ENCODE peak calls at places on chromosome 15, in nine cellular contexts. K, B, Q, F, C, P, N, W and I are unnamed samples.

GRCh38 chr15:77623008-77623877 is 9.5 kb downstream of the LINGO1 start:
- DNase-seq in K (no peak), B (no peak), Q (no peak), F (no peak), C (no peak), P (peak; percentile 67), N (no peak), W (no peak), I (no peak)

GRCh38 chr15:88018865-88019626 is 237.5 kb downstream of the NTRK3 start:
- DNase-seq in K (no peak), B (no peak), Q (no peak), F (no peak), C (no peak), P (peak; percentile 3), N (no peak), W (no peak), I (no peak)

GRCh38 chr15:45111390-45112142 is 2.4 kb downstream of the DUOX2 start:
- DNase-seq in K (no peak), B (no peak), Q (no peak), F (no peak), C (peak; percentile 73), P (no peak), N (no peak), W (no peak), I (no peak)

GRCh38 chr15:66085128-66085527 is 168.4 kb downstream of the MEGF11 start:
- DNase-seq in K (no peak), B (no peak), Q (no peak), F (no peak), C (no peak), P (peak; percentile 70), N (no peak), W (no peak), I (no peak)

GRCh38 chr15:80106051-80106450 is 46.6 kb downstream of the ZFAND6 start:
- DNase-seq in K (no peak), B (no peak), Q (no peak), F (no peak), C (no peak), P (no peak), N (no peak), W (no peak), I (no peak)

GRCh38 chr15:40731034-40731433 is 24.0 kb downstream of the RMDN3 start:
- DNase-seq in K (no peak), B (no peak), Q (no peak), F (no peak), C (no peak), P (no peak), N (no peak), W (no peak), I (no peak)

GRCh38 chr15:38685686-38686339 is 121.2 kb upstream of the RASGRP1 start:
- DNase-seq in K (no peak), B (no peak), Q (no peak), F (no peak), C (no peak), P (no peak), N (no peak), W (no peak), I (no peak)

GRCh38 chr15:80789296-80789695 is 10.1 kb downstream of the CEMIP start:
- DNase-seq in K (no peak), B (no peak), Q (no peak), F (no peak), C (no peak), P (no peak), N (no peak), W (no peak), I (no peak)

GRCh38 chr15:59191855-59192237 is 14.8 kb upstream of the LDHAL6B start:
- DNase-seq in K (no peak), B (no peak), Q (no peak), F (no peak), C (no peak), P (peak; percentile 23), N (no peak), W (no peak), I (no peak)

GRCh38 chr15:90618330-90619136 is 88.8 kb downstream of the CRTC3 start:
- DNase-seq in K (no peak), B (no peak), Q (no peak), F (no peak), C (no peak), P (no peak), N (no peak), W (no peak), I (no peak)

GRCh38 chr15:78838480-78838879 is 27.2 kb upstream of the ADAMTS7 start:
- DNase-seq in K (no peak), B (no peak), Q (no peak), F (no peak), C (peak; percentile 61), P (no peak), N (no peak), W (no peak), I (no peak)

GRCh38 chr15:76185716-76186115 is 125.6 kb downstream of the ETFA start:
- DNase-seq in K (no peak), B (no peak), Q (no peak), F (no peak), C (no peak), P (peak; percentile 75), N (no peak), W (no peak), I (peak; percentile 63)

GRCh38 chr15:57160823-57161560 is 215.3 kb upstream of the CGNL1 start:
- DNase-seq in K (no peak), B (no peak), Q (no peak), F (no peak), C (no peak), P (no peak), N (no peak), W (no peak), I (no peak)

GRCh38 chr15:70492240-70493177 is 270.8 kb downstream of the UACA start:
- DNase-seq in K (peak; percentile 67), B (peak; percentile 82), Q (peak; percentile 56), F (no peak), C (no peak), P (peak; percentile 55), N (peak; percentile 58), W (no peak), I (no peak)

GRCh38 chr15:50046868-50047267 is 72.2 kb downstream of the ATP8B4 start:
- DNase-seq in K (no peak), B (no peak), Q (no peak), F (no peak), C (no peak), P (no peak), N (no peak), W (no peak), I (no peak)

GRCh38 chr15:74631935-74632560 is 16.4 kb downstream of the CLK3 start:
- DNase-seq in K (peak; percentile 48), B (no peak), Q (peak; percentile 17), F (peak; percentile 82), C (peak; percentile 89), P (peak; percentile 76), N (no peak), W (peak; percentile 55), I (peak; percentile 71)

GRCh38 chr15:44243829-44244228 is 44.7 kb upstream of the GOLM2 start:
- DNase-seq in K (no peak), B (no peak), Q (no peak), F (no peak), C (no peak), P (no peak), N (no peak), W (no peak), I (no peak)